ENCODE peak calls at places on chromosomes 6 and 20, in five cellular contexts. Q is lower lobe of right lung, R is IMR-90, M is ascending aorta, P is fibroblast of mammary gland. D is an unnamed sample.

GRCh38 chr6:21596379-21597242 is 3.1 kb downstream of the SOX4 start:
- DNase-seq in R (peak), Q (peak), P (peak), M (peak), D (no peak)

GRCh38 chr6:106974337-106974998 is at the start of gene CD24:
- DNase-seq in R (no peak), P (no peak), Q (peak), M (no peak), D (no peak)

GRCh38 chr6:118252474-118252873 is 295.6 kb upstream of the PLN start:
- DNase-seq in P (no peak), Q (no peak), R (no peak), M (no peak), D (no peak)

GRCh38 chr20:4967752-4968477 is 33.4 kb downstream of the SLC23A2 start:
- DNase-seq in M (no peak), R (no peak), Q (no peak), P (no peak), D (no peak)

GRCh38 chr20:40713508-40713907 is 24.5 kb upstream of the MAFB start:
- DNase-seq in R (no peak), M (no peak), Q (no peak), P (no peak), D (no peak)

GRCh38 chr6:124199226-124199625 is 395.6 kb downstream of the NKAIN2 start:
- DNase-seq in P (no peak), M (no peak), R (no peak), Q (no peak), D (no peak)

GRCh38 chr6:44727651-44728630 is 340.4 kb downstream of the CDC5L start:
- DNase-seq in P (no peak), R (no peak), Q (no peak), M (no peak), D (no peak)

GRCh38 chr6:123962508-123962907 is 158.8 kb downstream of the NKAIN2 start:
- DNase-seq in R (no peak), P (no peak), M (no peak), Q (peak), D (no peak)

GRCh38 chr6:12083763-12084162 is 71.7 kb downstream of the HIVEP1 start:
- DNase-seq in R (no peak), P (no peak), Q (no peak), M (no peak), D (no peak)

GRCh38 chr20:63957004-63957689 is 931 bp upstream of the UCKL1 start:
- DNase-seq in R (peak), M (no peak), P (peak), Q (no peak), D (no peak)

GRCh38 chr6:168102093-168102985 is 23.3 kb upstream of the FRMD1 start:
- DNase-seq in P (no peak), Q (peak), M (no peak), R (no peak), D (peak)

GRCh38 chr20:51738877-51739447 is 29.2 kb downstream of the ATP9A start:
- DNase-seq in P (no peak), R (no peak), Q (no peak), M (no peak), D (no peak)

GRCh38 chr20:63968928-63969760 is 586 bp downstream of the ZNF512B start:
- DNase-seq in P (no peak), Q (no peak), M (peak), R (no peak), D (no peak)

GRCh38 chr20:2694519-2694918 is 1.9 kb downstream of the EBF4 start:
- DNase-seq in Q (no peak), R (no peak), P (no peak), M (peak), D (peak)

GRCh38 chr6:125947581-125947980 is 9.0 kb upstream of the HINT3 start:
- DNase-seq in Q (peak), R (peak), P (peak), M (no peak), D (no peak)

GRCh38 chr6:68876792-68877493 is 241.9 kb downstream of the ADGRB3 start:
- DNase-seq in R (peak), Q (no peak), P (peak), M (no peak), D (no peak)

GRCh38 chr20:64052987-64053840 is 3.8 kb upstream of the SOX18 start:
- DNase-seq in Q (no peak), R (no peak), M (no peak), P (no peak), D (no peak)

GRCh38 chr6:29763491-29764289 is 40.5 kb downstream of the HLA-F start:
- DNase-seq in M (no peak), Q (no peak), P (peak), R (peak), D (no peak)

DNA sequence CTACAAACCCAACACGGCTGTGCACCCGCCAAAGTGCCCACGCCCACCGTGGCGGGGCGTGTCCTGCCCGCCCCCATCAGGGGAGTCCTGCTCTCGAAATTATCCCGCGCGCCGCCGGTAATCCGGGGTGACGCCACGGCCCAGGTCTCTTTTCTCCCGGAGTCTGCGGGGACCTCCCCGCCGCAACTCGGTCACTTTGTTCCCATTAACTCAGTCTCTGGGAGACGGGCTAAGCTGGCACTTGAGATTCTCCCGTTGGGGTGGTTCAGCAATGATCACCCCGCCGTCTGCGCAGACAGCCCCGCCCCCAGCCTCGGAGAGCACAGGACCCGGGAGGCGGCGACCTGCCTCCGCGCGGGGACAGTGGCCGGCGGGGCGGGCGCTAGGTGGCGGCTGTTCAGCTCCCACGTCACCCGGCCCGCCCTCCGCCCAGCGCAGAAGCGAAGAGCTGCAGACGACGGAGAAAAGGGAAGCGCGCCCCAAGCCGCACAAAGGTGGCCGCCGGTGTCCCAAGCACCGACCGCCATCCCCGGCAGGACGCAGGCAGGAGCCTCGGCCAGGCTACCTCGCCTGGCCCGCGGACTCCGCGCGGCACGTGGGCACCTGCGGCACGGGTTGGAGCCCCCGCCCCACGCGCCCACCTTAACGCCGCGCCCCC is 31.5 kb downstream of the SF3B5 start:
- DNase-seq in M (peak), R (no peak), P (peak), Q (peak), D (no peak)
- TF ChIP-seq CTCF in M (peak), R (no peak), P (no peak), Q (peak), D (peak)

GRCh38 chr6:18444176-18444575 is 57.0 kb downstream of the RNF144B start:
- DNase-seq in Q (no peak), P (peak), M (no peak), R (peak), D (no peak)

GRCh38 chr6:18441253-18441979 is 54.3 kb downstream of the RNF144B start:
- DNase-seq in P (no peak), R (no peak), Q (no peak), M (no peak), D (no peak)

DNA sequence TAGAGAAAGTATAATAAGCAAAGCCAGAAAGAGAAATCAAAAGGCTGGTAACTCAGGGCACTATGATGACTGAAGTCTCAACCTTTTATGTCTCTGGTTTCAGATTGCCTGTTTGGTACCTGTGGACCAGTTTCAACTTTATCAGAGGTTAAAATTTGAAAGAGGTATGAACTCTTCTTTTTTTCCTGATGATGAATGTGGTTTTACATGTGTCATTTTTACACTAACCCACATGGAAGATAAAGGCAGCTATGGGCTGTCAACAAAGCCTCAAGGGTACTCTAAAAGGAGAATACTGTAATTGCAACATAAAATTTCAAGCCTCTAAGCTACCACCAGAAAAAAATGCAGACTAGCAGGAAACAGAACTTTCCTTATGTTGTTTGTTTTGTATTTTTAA is 52.4 kb downstream of the RNF144B start:
- DNase-seq in Q (no peak), M (no peak), R (no peak), P (no peak), D (no peak)
- TF ChIP-seq CTCF in Q (no peak), M (no peak), R (no peak), P (no peak), D (no peak)

DNA sequence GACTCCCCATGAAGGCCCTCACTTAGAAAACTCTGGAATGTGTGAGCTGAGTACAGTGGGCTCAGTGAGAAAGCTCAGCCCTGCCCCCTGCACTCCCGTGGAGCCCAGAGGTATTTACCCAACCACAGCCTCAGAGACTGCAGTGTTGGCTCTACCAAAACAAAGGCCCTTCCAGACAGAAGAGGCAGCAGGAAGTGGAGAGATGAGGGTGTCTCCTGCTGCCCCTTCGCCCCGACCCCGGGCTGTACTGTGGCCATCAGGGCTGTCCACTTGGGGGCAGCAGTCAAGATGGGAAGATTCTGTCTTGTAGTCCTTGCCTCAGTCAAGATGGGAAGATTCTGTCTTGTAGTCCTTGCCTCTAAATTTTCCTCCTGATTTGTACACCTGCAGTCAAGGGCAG is 341.3 kb downstream of the TAF4 start:
- DNase-seq in Q (no peak), R (no peak), P (no peak), M (no peak), D (peak)
- TF ChIP-seq CTCF in Q (no peak), R (no peak), P (peak), M (no peak), D (peak)

DNA sequence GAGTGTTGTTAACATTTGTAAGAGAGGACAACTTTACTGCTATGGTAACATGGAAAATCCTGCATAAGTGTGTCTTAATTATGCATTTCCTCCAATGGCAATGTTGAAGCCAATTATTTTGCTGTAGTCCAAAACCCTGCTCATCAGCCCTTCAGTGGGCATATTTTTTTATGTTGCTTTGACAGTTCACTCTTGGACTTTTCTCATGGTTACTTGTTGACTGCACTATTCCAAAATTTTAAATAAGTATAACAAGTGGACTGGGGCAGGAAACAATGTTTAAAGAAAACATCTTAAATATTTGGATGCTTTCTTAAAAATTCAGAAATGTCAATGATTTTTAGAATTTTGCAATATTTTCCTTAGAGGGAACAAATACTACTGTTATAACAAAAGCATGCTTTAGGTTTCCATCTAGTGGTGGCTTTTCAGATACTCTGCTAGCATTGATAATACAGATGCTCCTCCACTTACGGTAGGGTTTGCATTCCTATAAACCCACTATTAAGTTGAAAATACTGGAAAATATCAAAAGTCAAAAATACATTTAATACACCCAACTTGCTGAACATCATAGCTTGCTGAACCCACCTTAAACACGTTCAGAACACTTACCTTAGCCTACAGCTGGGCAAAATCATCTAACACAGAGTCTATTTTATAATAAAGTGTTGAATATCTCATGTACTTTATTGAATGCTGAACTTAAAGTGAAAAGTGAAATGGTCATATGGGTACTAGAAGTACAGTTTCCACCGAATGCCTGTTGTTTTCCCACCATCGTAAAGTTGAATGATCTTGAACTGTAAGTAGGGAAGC is 86.4 kb downstream of the ADGRG6 start:
- DNase-seq in Q (no peak), P (peak), R (peak), M (no peak), D (no peak)
- TF ChIP-seq CTCF in Q (peak), P (peak), R (peak), M (peak), D (peak)

DNA sequence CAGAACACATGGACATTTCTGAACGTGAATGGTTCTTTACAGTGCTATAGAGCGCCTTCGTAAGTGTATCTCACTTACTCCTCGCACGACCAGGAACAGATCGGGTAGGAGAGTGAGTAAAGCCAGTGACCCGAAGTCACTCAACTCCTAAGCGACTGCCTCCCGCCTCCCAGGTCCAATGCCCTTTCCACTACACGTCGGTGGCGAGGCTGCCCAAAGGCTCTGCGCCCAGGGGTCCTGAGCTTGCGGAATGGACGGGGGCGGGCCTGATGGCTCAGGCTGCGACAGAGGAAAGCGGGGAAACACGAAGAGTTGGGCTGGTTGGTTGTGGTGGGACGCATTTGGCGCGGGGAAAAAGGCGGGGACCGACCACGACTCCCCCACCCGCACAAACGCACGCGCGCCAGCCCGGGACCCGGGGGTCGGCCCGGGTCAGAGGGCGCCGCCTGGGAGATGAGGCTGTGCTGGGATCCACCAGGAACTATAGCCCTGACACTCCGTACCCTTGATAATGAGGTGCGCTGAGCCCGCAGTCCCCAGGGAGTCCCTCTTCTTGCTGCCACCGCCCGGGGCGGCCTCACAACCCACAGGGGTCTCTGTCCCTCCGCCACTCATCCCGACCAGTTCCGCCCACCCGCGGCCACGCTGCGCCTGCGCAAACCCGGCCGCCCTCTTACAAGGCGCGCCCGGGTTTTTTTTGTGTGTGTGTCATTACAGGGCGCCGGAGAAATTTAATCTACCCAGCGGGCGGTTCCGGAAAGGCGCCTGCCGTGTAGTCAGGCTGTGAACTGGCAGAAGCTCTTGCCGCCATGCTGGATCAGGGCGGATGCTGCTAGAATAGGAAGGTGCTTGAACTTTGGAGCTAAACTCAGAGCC is at the start of gene BLOC1S5:
- DNase-seq in P (peak), R (peak), M (peak), Q (peak), D (peak)
- TF ChIP-seq CTCF in P (no peak), R (peak), M (no peak), Q (no peak), D (peak)

GRCh38 chr6:26087284-26088115 is at the start of gene HFE:
- DNase-seq in M (peak), P (peak), R (peak), Q (peak), D (no peak)
- TF ChIP-seq CTCF in M (no peak), P (no peak), R (no peak), Q (no peak), D (peak)

GRCh38 chr6:3990692-3991491 is 88.0 kb downstream of the FAM217A start:
- DNase-seq in Q (peak), R (peak), M (peak), P (peak), D (no peak)
- TF ChIP-seq CTCF in Q (peak), R (peak), M (peak), P (peak), D (peak)

DNA sequence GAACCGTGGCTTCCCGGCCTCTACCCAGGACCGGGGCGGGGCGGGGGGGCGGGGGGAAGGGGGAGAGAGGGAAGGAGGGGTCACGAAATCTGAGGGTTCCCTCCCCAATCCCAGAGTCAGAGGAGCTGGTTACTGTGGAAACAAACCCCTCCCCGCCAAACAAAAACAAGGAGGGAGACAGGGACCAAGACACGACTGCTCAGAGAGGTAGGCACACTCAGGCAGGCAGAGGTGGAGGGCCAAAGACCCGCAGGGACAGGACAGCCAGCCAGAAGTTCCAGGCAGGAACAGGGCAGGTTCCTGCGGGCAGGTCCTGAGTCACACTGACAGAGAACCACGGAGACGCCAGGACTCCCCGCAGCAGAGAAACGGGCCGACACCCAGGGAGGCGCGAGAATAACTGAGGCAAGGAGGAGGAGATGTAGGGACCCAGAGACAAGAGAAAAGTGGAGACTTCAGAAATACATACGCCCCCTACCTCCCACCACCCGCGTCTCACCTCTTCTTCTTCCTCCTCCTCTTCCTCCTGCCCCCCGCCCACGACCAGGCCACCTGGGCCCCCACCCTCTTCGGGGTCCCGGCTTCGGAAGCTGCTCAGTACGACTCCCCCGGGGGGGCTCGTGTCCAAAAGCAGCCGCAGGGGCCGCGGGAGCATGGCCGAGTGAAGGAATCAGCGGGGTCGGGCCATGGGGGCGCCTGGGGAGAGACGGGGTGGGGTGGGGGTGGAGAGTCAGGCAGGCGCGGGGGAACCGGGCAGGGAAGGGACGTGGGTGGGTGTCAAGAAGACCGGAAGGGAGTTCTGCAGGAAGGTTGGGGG is 578 bp downstream of the RGL2 start:
- DNase-seq in P (peak), M (peak), R (peak), Q (peak), D (no peak)
- TF ChIP-seq CTCF in P (no peak), M (no peak), R (no peak), Q (no peak), D (peak)

GRCh38 chr20:11980263-11980662 is 62.6 kb downstream of the BTBD3 start:
- DNase-seq in Q (no peak), R (no peak), P (no peak), M (no peak), D (no peak)
- TF ChIP-seq CTCF in Q (no peak), R (no peak), P (no peak), M (no peak), D (no peak)